ENCODE peak calls at places on chromosomes 11 and 22, in nine cellular contexts. One of them, this sample, is unnamed.

GRCh38 chr11:33775832-33776231 is 1.5 kb upstream of the FBXO3 start:
- DNase-seq in body of pancreas: no peak
- DNase-seq in NCI-H1694 treated with DMSO at 0.1 percent for 48 hours: no peak
- DNase-seq in psoas muscle: no peak
- DNase-seq in progenitor cell of endocrine pancreas: no peak
- DNase-seq in COR-L47: no peak
- DNase-seq in RCC 7860: no peak
- DNase-seq in germinal center: no peak
- DNase-seq in skeletal muscle cell: no peak
- DNase-seq in this sample: no peak

GRCh38 chr11:43585877-43586608 is 94.5 kb upstream of the HSD17B12 start:
- DNase-seq in body of pancreas: no peak
- DNase-seq in NCI-H1694 treated with DMSO at 0.1 percent for 48 hours: no peak
- DNase-seq in psoas muscle: no peak
- DNase-seq in progenitor cell of endocrine pancreas: no peak
- DNase-seq in COR-L47: no peak
- DNase-seq in RCC 7860: no peak
- DNase-seq in germinal center: no peak
- DNase-seq in skeletal muscle cell: no peak
- DNase-seq in this sample: no peak

GRCh38 chr11:110046759-110047386 is 46.3 kb upstream of the ZC3H12C start:
- DNase-seq in body of pancreas: no peak
- DNase-seq in NCI-H1694 treated with DMSO at 0.1 percent for 48 hours: no peak
- DNase-seq in psoas muscle: no peak
- DNase-seq in progenitor cell of endocrine pancreas: no peak
- DNase-seq in COR-L47: no peak
- DNase-seq in RCC 7860: no peak
- DNase-seq in germinal center: no peak
- DNase-seq in skeletal muscle cell: no peak
- DNase-seq in this sample: peak

GRCh38 chr11:41799747-41800146 is 340.3 kb upstream of the LRRC4C start:
- DNase-seq in body of pancreas: no peak
- DNase-seq in NCI-H1694 treated with DMSO at 0.1 percent for 48 hours: no peak
- DNase-seq in psoas muscle: no peak
- DNase-seq in progenitor cell of endocrine pancreas: no peak
- DNase-seq in COR-L47: no peak
- DNase-seq in RCC 7860: no peak
- DNase-seq in germinal center: no peak
- DNase-seq in skeletal muscle cell: no peak
- DNase-seq in this sample: no peak

GRCh38 chr22:24216541-24217209 is 28.2 kb downstream of the GGT5 start:
- DNase-seq in body of pancreas: no peak
- DNase-seq in NCI-H1694 treated with DMSO at 0.1 percent for 48 hours: no peak
- DNase-seq in psoas muscle: no peak
- DNase-seq in progenitor cell of endocrine pancreas: no peak
- DNase-seq in COR-L47: no peak
- DNase-seq in RCC 7860: no peak
- DNase-seq in germinal center: no peak
- DNase-seq in skeletal muscle cell: no peak
- DNase-seq in this sample: no peak

GRCh38 chr11:120126543-120126942 is 11.4 kb downstream of the TRIM29 start:
- DNase-seq in body of pancreas: no peak
- DNase-seq in NCI-H1694 treated with DMSO at 0.1 percent for 48 hours: no peak
- DNase-seq in psoas muscle: no peak
- DNase-seq in progenitor cell of endocrine pancreas: no peak
- DNase-seq in COR-L47: no peak
- DNase-seq in RCC 7860: no peak
- DNase-seq in germinal center: no peak
- DNase-seq in skeletal muscle cell: no peak
- DNase-seq in this sample: no peak

GRCh38 chr11:87391501-87391900 is 353.8 kb downstream of the TMEM135 start:
- DNase-seq in body of pancreas: no peak
- DNase-seq in NCI-H1694 treated with DMSO at 0.1 percent for 48 hours: no peak
- DNase-seq in psoas muscle: no peak
- DNase-seq in progenitor cell of endocrine pancreas: no peak
- DNase-seq in COR-L47: no peak
- DNase-seq in RCC 7860: no peak
- DNase-seq in germinal center: no peak
- DNase-seq in skeletal muscle cell: no peak
- DNase-seq in this sample: no peak

GRCh38 chr11:65502274-65502851 is 3.5 kb downstream of the MALAT1 start:
- DNase-seq in body of pancreas: no peak
- DNase-seq in NCI-H1694 treated with DMSO at 0.1 percent for 48 hours: no peak
- DNase-seq in psoas muscle: no peak
- DNase-seq in progenitor cell of endocrine pancreas: no peak
- DNase-seq in COR-L47: no peak
- DNase-seq in RCC 7860: peak
- DNase-seq in germinal center: no peak
- DNase-seq in skeletal muscle cell: no peak
- DNase-seq in this sample: no peak

GRCh38 chr11:35511666-35512065 is 13.8 kb downstream of the PAMR1 start:
- DNase-seq in body of pancreas: peak
- DNase-seq in NCI-H1694 treated with DMSO at 0.1 percent for 48 hours: no peak
- DNase-seq in psoas muscle: no peak
- DNase-seq in progenitor cell of endocrine pancreas: no peak
- DNase-seq in COR-L47: no peak
- DNase-seq in RCC 7860: peak
- DNase-seq in germinal center: no peak
- DNase-seq in skeletal muscle cell: peak
- DNase-seq in this sample: no peak

GRCh38 chr11:35317253-35317652 is 102.1 kb downstream of the SLC1A2 start:
- DNase-seq in body of pancreas: peak
- DNase-seq in NCI-H1694 treated with DMSO at 0.1 percent for 48 hours: no peak
- DNase-seq in psoas muscle: no peak
- DNase-seq in progenitor cell of endocrine pancreas: no peak
- DNase-seq in COR-L47: no peak
- DNase-seq in RCC 7860: no peak
- DNase-seq in germinal center: no peak
- DNase-seq in skeletal muscle cell: no peak
- DNase-seq in this sample: no peak

GRCh38 chr11:2929880-2930704 is 872 bp upstream of the PHLDA2 start:
- DNase-seq in body of pancreas: peak
- DNase-seq in NCI-H1694 treated with DMSO at 0.1 percent for 48 hours: no peak
- DNase-seq in psoas muscle: peak
- DNase-seq in progenitor cell of endocrine pancreas: no peak
- DNase-seq in COR-L47: peak
- DNase-seq in RCC 7860: peak
- DNase-seq in germinal center: peak
- DNase-seq in skeletal muscle cell: no peak
- DNase-seq in this sample: peak

GRCh38 chr11:9639985-9640384 is 23.9 kb upstream of the SWAP70 start:
- DNase-seq in body of pancreas: peak
- DNase-seq in NCI-H1694 treated with DMSO at 0.1 percent for 48 hours: no peak
- DNase-seq in psoas muscle: no peak
- DNase-seq in progenitor cell of endocrine pancreas: no peak
- DNase-seq in COR-L47: no peak
- DNase-seq in RCC 7860: no peak
- DNase-seq in germinal center: peak
- DNase-seq in skeletal muscle cell: no peak
- DNase-seq in this sample: no peak

GRCh38 chr11:19526119-19526518 is 186.5 kb upstream of the NAV2 start:
- DNase-seq in body of pancreas: no peak
- DNase-seq in NCI-H1694 treated with DMSO at 0.1 percent for 48 hours: no peak
- DNase-seq in psoas muscle: no peak
- DNase-seq in progenitor cell of endocrine pancreas: no peak
- DNase-seq in COR-L47: no peak
- DNase-seq in RCC 7860: no peak
- DNase-seq in germinal center: no peak
- DNase-seq in skeletal muscle cell: no peak
- DNase-seq in this sample: no peak

GRCh38 chr22:38831166-38831945 is 12.5 kb downstream of the NPTXR start:
- DNase-seq in body of pancreas: no peak
- DNase-seq in NCI-H1694 treated with DMSO at 0.1 percent for 48 hours: no peak
- DNase-seq in psoas muscle: no peak
- DNase-seq in progenitor cell of endocrine pancreas: no peak
- DNase-seq in COR-L47: no peak
- DNase-seq in RCC 7860: peak
- DNase-seq in germinal center: no peak
- DNase-seq in skeletal muscle cell: peak
- DNase-seq in this sample: no peak

GRCh38 chr11:89660234-89660633 is 49.9 kb upstream of the TRIM77 start:
- DNase-seq in body of pancreas: no peak
- DNase-seq in NCI-H1694 treated with DMSO at 0.1 percent for 48 hours: no peak
- DNase-seq in psoas muscle: no peak
- DNase-seq in progenitor cell of endocrine pancreas: no peak
- DNase-seq in COR-L47: no peak
- DNase-seq in RCC 7860: no peak
- DNase-seq in germinal center: no peak
- DNase-seq in skeletal muscle cell: no peak
- DNase-seq in this sample: peak

GRCh38 chr11:87971354-87971753 is 203.9 kb downstream of the RAB38 start:
- DNase-seq in body of pancreas: no peak
- DNase-seq in NCI-H1694 treated with DMSO at 0.1 percent for 48 hours: no peak
- DNase-seq in psoas muscle: no peak
- DNase-seq in progenitor cell of endocrine pancreas: no peak
- DNase-seq in COR-L47: no peak
- DNase-seq in RCC 7860: no peak
- DNase-seq in germinal center: no peak
- DNase-seq in skeletal muscle cell: no peak
- DNase-seq in this sample: no peak

GRCh38 chr11:35618497-35619029 is 303 bp downstream of the FJX1 start:
- DNase-seq in body of pancreas: peak
- DNase-seq in NCI-H1694 treated with DMSO at 0.1 percent for 48 hours: no peak
- DNase-seq in psoas muscle: no peak
- DNase-seq in progenitor cell of endocrine pancreas: peak
- DNase-seq in COR-L47: peak
- DNase-seq in RCC 7860: no peak
- DNase-seq in germinal center: peak
- DNase-seq in skeletal muscle cell: no peak
- DNase-seq in this sample: peak

GRCh38 chr11:23974046-23974445 is 522.8 kb upstream of the LUZP2 start:
- DNase-seq in body of pancreas: no peak
- DNase-seq in NCI-H1694 treated with DMSO at 0.1 percent for 48 hours: no peak
- DNase-seq in psoas muscle: no peak
- DNase-seq in progenitor cell of endocrine pancreas: no peak
- DNase-seq in COR-L47: no peak
- DNase-seq in RCC 7860: no peak
- DNase-seq in germinal center: no peak
- DNase-seq in skeletal muscle cell: no peak
- DNase-seq in this sample: no peak

GRCh38 chr11:416757-417621 is 2.2 kb upstream of the SIGIRR start:
- DNase-seq in body of pancreas: peak
- DNase-seq in NCI-H1694 treated with DMSO at 0.1 percent for 48 hours: no peak
- DNase-seq in psoas muscle: peak
- DNase-seq in progenitor cell of endocrine pancreas: peak
- DNase-seq in COR-L47: peak
- DNase-seq in RCC 7860: no peak
- DNase-seq in germinal center: no peak
- DNase-seq in skeletal muscle cell: no peak
- DNase-seq in this sample: peak

GRCh38 chr11:77705877-77706579 is 68.4 kb upstream of the CLNS1A start:
- DNase-seq in body of pancreas: no peak
- DNase-seq in NCI-H1694 treated with DMSO at 0.1 percent for 48 hours: no peak
- DNase-seq in psoas muscle: no peak
- DNase-seq in progenitor cell of endocrine pancreas: no peak
- DNase-seq in COR-L47: no peak
- DNase-seq in RCC 7860: no peak
- DNase-seq in germinal center: no peak
- DNase-seq in skeletal muscle cell: no peak
- DNase-seq in this sample: no peak

GRCh38 chr11:15569626-15570025 is 454.9 kb downstream of the INSC start:
- DNase-seq in body of pancreas: peak
- DNase-seq in NCI-H1694 treated with DMSO at 0.1 percent for 48 hours: no peak
- DNase-seq in psoas muscle: no peak
- DNase-seq in progenitor cell of endocrine pancreas: no peak
- DNase-seq in COR-L47: no peak
- DNase-seq in RCC 7860: no peak
- DNase-seq in germinal center: no peak
- DNase-seq in skeletal muscle cell: no peak
- DNase-seq in this sample: no peak

GRCh38 chr22:28299760-28300159 is 379.9 kb downstream of the TTC28 start:
- DNase-seq in body of pancreas: peak
- DNase-seq in NCI-H1694 treated with DMSO at 0.1 percent for 48 hours: no peak
- DNase-seq in psoas muscle: no peak
- DNase-seq in progenitor cell of endocrine pancreas: no peak
- DNase-seq in COR-L47: no peak
- DNase-seq in RCC 7860: no peak
- DNase-seq in germinal center: no peak
- DNase-seq in skeletal muscle cell: no peak
- DNase-seq in this sample: no peak

GRCh38 chr11:45921561-45922424 is 663 bp upstream of the LARGE2 start:
- DNase-seq in body of pancreas: peak
- DNase-seq in NCI-H1694 treated with DMSO at 0.1 percent for 48 hours: no peak
- DNase-seq in psoas muscle: peak
- DNase-seq in progenitor cell of endocrine pancreas: peak
- DNase-seq in COR-L47: peak
- DNase-seq in RCC 7860: no peak
- DNase-seq in germinal center: no peak
- DNase-seq in skeletal muscle cell: no peak
- DNase-seq in this sample: peak

GRCh38 chr11:58513747-58514367 is 6.0 kb upstream of the OR5B21 start:
- DNase-seq in body of pancreas: peak
- DNase-seq in NCI-H1694 treated with DMSO at 0.1 percent for 48 hours: no peak
- DNase-seq in psoas muscle: no peak
- DNase-seq in progenitor cell of endocrine pancreas: peak
- DNase-seq in COR-L47: peak
- DNase-seq in RCC 7860: peak
- DNase-seq in germinal center: no peak
- DNase-seq in skeletal muscle cell: no peak
- DNase-seq in this sample: peak